ENCODE peak calls at places on chromosomes 6 and 20, in four cellular contexts. O, I, W and Z are unnamed samples. For H3K4me1, the result is how much of the 10 kb centered on the place peaks cover.

GRCh38 chr20:3431109-3431508 is 23.6 kb upstream of the DNAAF9 start:
- DNase-seq in O (no peak), W (no peak), I (no peak), Z (no peak)

GRCh38 chr6:72553531-72554202 is 68.2 kb upstream of the KCNQ5 start:
- DNase-seq in O (no peak), I (no peak), W (peak), Z (no peak)

GRCh38 chr6:154410619-154411044 is 54.0 kb upstream of the IPCEF1 start:
- DNase-seq in W (peak), O (no peak), I (peak), Z (peak)

GRCh38 chr6:137805622-137806021 is 61.4 kb upstream of the TNFAIP3 start:
- DNase-seq in I (no peak), O (no peak), W (peak), Z (peak)

GRCh38 chr6:19298422-19298821 is 538.7 kb upstream of the ID4 start:
- DNase-seq in O (no peak), I (no peak), W (no peak), Z (no peak)

GRCh38 chr6:17032595-17033591 is 69.0 kb upstream of the STMND1 start:
- DNase-seq in W (peak), O (no peak), I (peak), Z (peak)

GRCh38 chr6:163984446-163984936 is 570.0 kb downstream of the QKI start:
- DNase-seq in O (no peak), W (no peak), I (no peak), Z (no peak)

GRCh38 chr6:4957521-4958231 is 46.2 kb downstream of the RPP40 start:
- DNase-seq in O (no peak), W (peak), I (no peak), Z (no peak)

GRCh38 chr6:106027316-106027715 is 58.8 kb upstream of the PRDM1 start:
- DNase-seq in O (no peak), I (no peak), W (no peak), Z (no peak)

GRCh38 chr20:50824137-50824536 is 29.3 kb downstream of the BCAS4 start:
- DNase-seq in I (no peak), W (no peak), O (no peak), Z (peak)

GRCh38 chr20:33669224-33669623 is 2.5 kb downstream of the ACTL10 start:
- DNase-seq in I (no peak), O (no peak), W (no peak), Z (no peak)

GRCh38 chr6:52098649-52099184 is 11.3 kb upstream of the PKHD1 start:
- DNase-seq in W (peak), I (no peak), O (no peak), Z (no peak)

GRCh38 chr20:24954151-24954550 is 5.1 kb downstream of the CST7 start:
- DNase-seq in I (no peak), O (no peak), W (no peak), Z (no peak)

GRCh38 chr6:84547341-84547794 is 217.0 kb downstream of the TBX18 start:
- DNase-seq in W (no peak), I (no peak), O (no peak), Z (no peak)

GRCh38 chr6:110543106-110543505 is 66.7 kb upstream of the SLC22A16 start:
- DNase-seq in I (no peak), O (no peak), W (no peak), Z (no peak)

GRCh38 chr20:55004044-55004443 is 528.7 kb downstream of the DOK5 start:
- DNase-seq in O (no peak), I (no peak), W (no peak), Z (no peak)

GRCh38 chr20:40470313-40471260 is 218.4 kb downstream of the MAFB start:
- DNase-seq in O (peak), W (no peak), I (peak), Z (peak)

GRCh38 chr20:46070215-46070910 is 19.4 kb downstream of the NCOA5 start:
- DNase-seq in O (no peak), W (no peak), I (no peak), Z (no peak)

GRCh38 chr6:15595461-15596173 is 67.2 kb downstream of the DTNBP1 start:
- DNase-seq in O (no peak), I (no peak), W (no peak), Z (no peak)

GRCh38 chr20:13396826-13397225 is 175.8 kb downstream of the ISM1 start:
- DNase-seq in O (no peak), I (no peak), W (no peak), Z (no peak)

GRCh38 chr6:75208564-75209431 is 2.9 kb upstream of the COL12A1 start:
- DNase-seq in W (peak), I (peak), O (no peak), Z (peak)

GRCh38 chr20:12970372-12970821 is 38.4 kb upstream of the SPTLC3 start:
- DNase-seq in W (peak), O (no peak), I (peak), Z (no peak)

GRCh38 chr20:5975778-5976177 is 25.3 kb downstream of the MCM8 start:
- DNase-seq in I (no peak), O (no peak), W (no peak), Z (no peak)

GRCh38 chr20:5974531-5974930 is 24.1 kb downstream of the MCM8 start:
- DNase-seq in I (no peak), W (no peak), O (no peak), Z (no peak)

GRCh38 chr20:5973172-5973571 is 22.7 kb downstream of the MCM8 start:
- DNase-seq in O (no peak), I (no peak), W (no peak), Z (no peak)

GRCh38 chr20:5971203-5971602 is 20.8 kb downstream of the MCM8 start:
- DNase-seq in I (no peak), W (no peak), O (no peak), Z (no peak)

GRCh38 chr20:5973971-5974370 is 23.5 kb downstream of the MCM8 start:
- DNase-seq in I (no peak), W (no peak), O (no peak), Z (no peak)
- H3K27ac ChIP-seq in I (no peak), W (no peak), O (no peak), Z (no peak)

GRCh38 chr6:143692696-143693095 is 14.9 kb downstream of the PHACTR2 start:
- DNase-seq in W (no peak), O (no peak), I (no peak), Z (no peak)
- H3K4me1 ChIP-seq in W (under half), O (half or more), I (half or more), Z (half or more)

GRCh38 chr20:32208499-32209154 is 947 bp downstream of the POFUT1 start:
- DNase-seq in I (no peak), W (no peak), O (no peak), Z (no peak)

GRCh38 chr20:32206383-32207210 is 946 bp downstream of the PLAGL2 start:
- DNase-seq in I (no peak), O (no peak), W (no peak), Z (no peak)

GRCh38 chr20:32205502-32206382 is 1.8 kb downstream of the PLAGL2 start:
- DNase-seq in O (no peak), I (no peak), W (no peak), Z (no peak)

GRCh38 chr20:32207211-32207625 is 325 bp downstream of the PLAGL2 start:
- DNase-seq in I (no peak), W (no peak), O (no peak), Z (peak)

GRCh38 chr20:32207626-32208498 is at the start of the genes PLAGL2 and POFUT1:
- DNase-seq in O (peak), I (peak), W (peak), Z (peak)
- TF ChIP-seq POLR2A in O (peak), I (peak), W (peak), Z (peak)

GRCh38 chr6:129747588-129748112 is 37.7 kb upstream of the ARHGAP18 start:
- DNase-seq in I (no peak), W (no peak), O (no peak), Z (no peak)

GRCh38 chr6:129748901-129749748 is 39.1 kb upstream of the ARHGAP18 start:
- DNase-seq in I (no peak), W (peak), O (no peak), Z (no peak)

GRCh38 chr6:129748212-129748900 is 38.4 kb upstream of the ARHGAP18 start:
- DNase-seq in I (no peak), O (no peak), W (peak), Z (peak)

GRCh38 chr6:129744201-129744879 is 34.4 kb upstream of the ARHGAP18 start:
- DNase-seq in O (no peak), W (peak), I (no peak), Z (no peak)

GRCh38 chr6:129744880-129745237 is 34.9 kb upstream of the ARHGAP18 start:
- DNase-seq in O (no peak), I (no peak), W (no peak), Z (no peak)
- H3K27ac ChIP-seq in O (no peak), I (no peak), W (no peak), Z (no peak)

DNA sequence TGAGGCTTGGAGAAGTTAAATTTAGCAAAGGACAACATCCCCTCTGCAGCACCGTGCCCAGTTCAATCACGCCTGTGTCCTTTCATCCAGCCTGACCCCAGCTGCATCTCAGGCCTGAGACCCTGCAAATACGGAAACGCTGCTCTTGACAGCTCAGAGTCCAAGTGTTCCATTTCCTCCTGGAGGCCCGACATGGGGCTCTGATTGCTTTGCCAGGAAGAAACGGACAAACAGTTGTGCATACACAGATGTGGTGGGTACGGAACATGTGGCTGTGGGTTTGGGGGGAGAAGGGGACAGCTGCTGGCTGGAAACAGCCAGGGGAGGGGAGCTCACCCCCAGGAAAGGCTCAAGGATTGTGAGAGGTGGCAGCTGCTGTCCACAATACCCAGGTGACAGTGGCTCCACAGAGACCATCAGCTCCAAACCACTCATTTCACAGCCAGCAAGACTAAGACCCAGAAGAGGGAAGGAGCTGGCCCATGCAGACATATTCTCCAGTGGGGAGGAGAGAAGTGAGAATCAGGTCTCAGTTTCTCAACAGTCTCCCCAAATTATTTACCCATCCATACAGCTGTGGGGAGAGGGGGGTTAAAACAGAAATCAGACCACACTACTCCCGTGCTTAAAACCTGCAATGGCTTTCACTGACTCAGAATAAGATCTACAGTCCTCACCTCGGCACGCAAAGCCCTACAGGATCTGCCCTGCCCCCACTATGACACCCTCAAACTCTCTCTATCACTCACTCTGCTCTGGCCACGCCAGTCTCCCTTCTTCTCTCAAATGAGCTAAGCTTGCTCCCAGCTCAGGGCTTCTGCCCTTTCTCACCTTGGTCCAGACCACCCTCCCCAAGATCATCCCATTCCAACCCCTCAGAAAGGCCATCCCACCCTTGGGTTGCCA is 89.1 kb downstream of the PREX1 start:
- DNase-seq in I (no peak), O (no peak), W (peak), Z (no peak)
- H3K4me1 ChIP-seq in I (under half), O (half or more), W (under half), Z (under half)

DNA sequence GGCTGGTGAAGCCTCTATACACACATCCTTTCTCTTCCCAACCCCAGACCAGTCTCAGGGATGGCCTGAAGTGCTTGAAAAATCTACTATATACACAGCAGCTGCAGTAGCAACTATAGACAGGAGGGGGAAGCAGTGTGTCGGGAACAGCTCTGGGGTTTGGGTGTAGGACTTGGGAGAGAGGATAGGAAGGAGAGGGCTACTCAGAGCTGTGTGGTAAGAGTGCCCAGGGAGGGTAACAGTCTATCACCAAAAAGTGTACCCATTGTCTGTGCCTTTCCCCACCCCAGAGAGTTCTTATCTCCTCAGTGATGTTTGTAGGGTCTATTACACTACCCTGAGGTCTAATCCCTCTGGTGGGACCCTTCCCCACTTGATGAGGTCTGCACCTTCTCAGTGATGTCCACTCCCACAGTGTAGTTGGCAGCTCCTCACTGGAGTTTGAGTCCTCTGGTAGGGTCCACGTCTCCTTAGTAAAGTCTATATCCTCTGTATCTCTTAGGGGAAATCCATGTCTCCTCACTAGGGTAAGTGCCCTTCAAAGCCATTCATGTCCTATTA is 1.5 kb upstream of the GGT7 start:
- DNase-seq in W (peak), O (no peak), I (peak), Z (peak)
- TF ChIP-seq POLR2A in W (no peak), O (no peak), I (no peak), Z (no peak)